ENCODE peak calls at places on chromosome 18, in four cellular contexts. One of them, this sample, is unnamed.

GRCh38 chr18:22368066-22368465 is 49.6 kb downstream of the CTAGE1 start:
- DNase-seq in ELR: no peak
- DNase-seq in NCI-H1694: no peak
- DNase-seq in NCI-H69: no peak
- DNase-seq in this sample: no peak

GRCh38 chr18:68262697-68263293 is 452.1 kb downstream of the TMX3 start:
- DNase-seq in NCI-H69: no peak
- DNase-seq in NCI-H1694: no peak
- DNase-seq in ELR: peak; percentile 96
- DNase-seq in this sample: peak; percentile 15

GRCh38 chr18:22193466-22193865 is 24.1 kb downstream of the GATA6 start:
- DNase-seq in NCI-H69: no peak
- DNase-seq in NCI-H1694: no peak
- DNase-seq in ELR: no peak
- DNase-seq in this sample: no peak

GRCh38 chr18:22349966-22350365 is 67.7 kb downstream of the CTAGE1 start:
- DNase-seq in NCI-H1694: no peak
- DNase-seq in NCI-H69: no peak
- DNase-seq in ELR: no peak
- DNase-seq in this sample: no peak

GRCh38 chr18:62682396-62682795 is 32.9 kb upstream of the PHLPP1 start:
- DNase-seq in NCI-H1694: no peak
- DNase-seq in NCI-H69: peak; percentile 93
- DNase-seq in ELR: no peak
- DNase-seq in this sample: no peak

GRCh38 chr18:11975721-11976120 is 5.6 kb upstream of the IMPA2 start:
- DNase-seq in NCI-H69: no peak
- DNase-seq in NCI-H1694: no peak
- DNase-seq in ELR: no peak
- DNase-seq in this sample: no peak

GRCh38 chr18:27428120-27428519 is 243.0 kb upstream of the CHST9 start:
- DNase-seq in NCI-H1694: no peak
- DNase-seq in ELR: peak; percentile 0
- DNase-seq in NCI-H69: peak; percentile 29
- DNase-seq in this sample: no peak

GRCh38 chr18:58213445-58213844 is 169.4 kb downstream of the NEDD4L start:
- DNase-seq in NCI-H69: no peak
- DNase-seq in ELR: peak; percentile 98
- DNase-seq in NCI-H1694: no peak
- DNase-seq in this sample: peak; percentile 40

GRCh38 chr18:49447810-49448745 is 12.4 kb downstream of the DYM start:
- DNase-seq in ELR: peak; percentile 82
- DNase-seq in NCI-H1694: peak; percentile 57
- DNase-seq in NCI-H69: peak; percentile 89
- DNase-seq in this sample: peak; percentile 41

This sample was measured in RKO.